ENCODE peak calls at places on chromosomes 16 and 17, in seven cellular contexts. One of them, this sample, is unnamed.

GRCh38 chr16:84044108-84044488 is 1.5 kb upstream of the SLC38A8 start:
- DNase-seq in tibial artery: no peak
- DNase-seq in stimulated activated CD8-positive, alpha-beta memory T cell treated with anti-CD3 and anti-CD28 coated beads, Interleukin-7, amount 100 ng/mL, for 24 hours: no peak
- DNase-seq in cardiac muscle cell: peak
- DNase-seq in stimulated activated CD4-positive, alpha-beta T cell treated with anti-CD3 and anti-CD28 coated beads, TNF-alpha, amount 100 ng/mL, for 48 hours: no peak
- DNase-seq in GF-D8: no peak
- DNase-seq in activated CD8-positive, alpha-beta T cell treated with anti-CD3 and anti-CD28 coated beads, Interleukin-2, amount 10 ng/mL, durations not matched to agents 7 days and 5 days: no peak
- DNase-seq in this sample: peak

GRCh38 chr17:50359005-50359699 is 13.2 kb downstream of the XYLT2 start:
- DNase-seq in tibial artery: no peak
- DNase-seq in activated CD8-positive, alpha-beta T cell treated with anti-CD3 and anti-CD28 coated beads, Interleukin-2, amount 10 ng/mL, durations not matched to agents 7 days and 5 days: no peak
- DNase-seq in cardiac muscle cell: no peak
- DNase-seq in GF-D8: no peak
- DNase-seq in stimulated activated CD8-positive, alpha-beta memory T cell treated with anti-CD3 and anti-CD28 coated beads, Interleukin-7, amount 100 ng/mL, for 24 hours: no peak
- DNase-seq in stimulated activated CD4-positive, alpha-beta T cell treated with anti-CD3 and anti-CD28 coated beads, TNF-alpha, amount 100 ng/mL, for 48 hours: no peak
- DNase-seq in this sample: no peak

GRCh38 chr17:60036796-60037677 is 41.7 kb downstream of the HEATR6 start:
- DNase-seq in activated CD8-positive, alpha-beta T cell treated with anti-CD3 and anti-CD28 coated beads, Interleukin-2, amount 10 ng/mL, durations not matched to agents 7 days and 5 days: peak
- DNase-seq in stimulated activated CD4-positive, alpha-beta T cell treated with anti-CD3 and anti-CD28 coated beads, TNF-alpha, amount 100 ng/mL, for 48 hours: peak
- DNase-seq in stimulated activated CD8-positive, alpha-beta memory T cell treated with anti-CD3 and anti-CD28 coated beads, Interleukin-7, amount 100 ng/mL, for 24 hours: peak
- DNase-seq in tibial artery: peak
- DNase-seq in cardiac muscle cell: peak
- DNase-seq in GF-D8: peak
- DNase-seq in this sample: peak

GRCh38 chr16:1414532-1415265 is at the start of gene UNKL:
- DNase-seq in GF-D8: no peak
- DNase-seq in activated CD8-positive, alpha-beta T cell treated with anti-CD3 and anti-CD28 coated beads, Interleukin-2, amount 10 ng/mL, durations not matched to agents 7 days and 5 days: peak
- DNase-seq in stimulated activated CD8-positive, alpha-beta memory T cell treated with anti-CD3 and anti-CD28 coated beads, Interleukin-7, amount 100 ng/mL, for 24 hours: peak
- DNase-seq in stimulated activated CD4-positive, alpha-beta T cell treated with anti-CD3 and anti-CD28 coated beads, TNF-alpha, amount 100 ng/mL, for 48 hours: peak
- DNase-seq in cardiac muscle cell: peak
- DNase-seq in tibial artery: peak
- DNase-seq in this sample: peak

GRCh38 chr16:15966420-15967222 is 17.2 kb downstream of the ABCC1 start:
- DNase-seq in tibial artery: no peak
- DNase-seq in cardiac muscle cell: peak
- DNase-seq in GF-D8: no peak
- DNase-seq in stimulated activated CD4-positive, alpha-beta T cell treated with anti-CD3 and anti-CD28 coated beads, TNF-alpha, amount 100 ng/mL, for 48 hours: no peak
- DNase-seq in activated CD8-positive, alpha-beta T cell treated with anti-CD3 and anti-CD28 coated beads, Interleukin-2, amount 10 ng/mL, durations not matched to agents 7 days and 5 days: no peak
- DNase-seq in stimulated activated CD8-positive, alpha-beta memory T cell treated with anti-CD3 and anti-CD28 coated beads, Interleukin-7, amount 100 ng/mL, for 24 hours: no peak
- DNase-seq in this sample: no peak

GRCh38 chr17:61817452-61817851 is 45.9 kb downstream of the BRIP1 start:
- DNase-seq in stimulated activated CD4-positive, alpha-beta T cell treated with anti-CD3 and anti-CD28 coated beads, TNF-alpha, amount 100 ng/mL, for 48 hours: no peak
- DNase-seq in stimulated activated CD8-positive, alpha-beta memory T cell treated with anti-CD3 and anti-CD28 coated beads, Interleukin-7, amount 100 ng/mL, for 24 hours: no peak
- DNase-seq in tibial artery: no peak
- DNase-seq in activated CD8-positive, alpha-beta T cell treated with anti-CD3 and anti-CD28 coated beads, Interleukin-2, amount 10 ng/mL, durations not matched to agents 7 days and 5 days: no peak
- DNase-seq in cardiac muscle cell: no peak
- DNase-seq in GF-D8: no peak
- DNase-seq in this sample: no peak

GRCh38 chr17:45825792-45826191 is 18.9 kb upstream of the SPPL2C start:
- DNase-seq in GF-D8: no peak
- DNase-seq in tibial artery: no peak
- DNase-seq in stimulated activated CD4-positive, alpha-beta T cell treated with anti-CD3 and anti-CD28 coated beads, TNF-alpha, amount 100 ng/mL, for 48 hours: no peak
- DNase-seq in activated CD8-positive, alpha-beta T cell treated with anti-CD3 and anti-CD28 coated beads, Interleukin-2, amount 10 ng/mL, durations not matched to agents 7 days and 5 days: no peak
- DNase-seq in stimulated activated CD8-positive, alpha-beta memory T cell treated with anti-CD3 and anti-CD28 coated beads, Interleukin-7, amount 100 ng/mL, for 24 hours: no peak
- DNase-seq in cardiac muscle cell: no peak
- DNase-seq in this sample: no peak

GRCh38 chr17:38732376-38733314 is 2.5 kb downstream of the CISD3 start:
- DNase-seq in stimulated activated CD4-positive, alpha-beta T cell treated with anti-CD3 and anti-CD28 coated beads, TNF-alpha, amount 100 ng/mL, for 48 hours: no peak
- DNase-seq in cardiac muscle cell: no peak
- DNase-seq in tibial artery: no peak
- DNase-seq in GF-D8: no peak
- DNase-seq in activated CD8-positive, alpha-beta T cell treated with anti-CD3 and anti-CD28 coated beads, Interleukin-2, amount 10 ng/mL, durations not matched to agents 7 days and 5 days: no peak
- DNase-seq in stimulated activated CD8-positive, alpha-beta memory T cell treated with anti-CD3 and anti-CD28 coated beads, Interleukin-7, amount 100 ng/mL, for 24 hours: no peak
- DNase-seq in this sample: no peak

GRCh38 chr17:1315891-1316403 is 36.5 kb downstream of the TRARG1 start:
- DNase-seq in stimulated activated CD4-positive, alpha-beta T cell treated with anti-CD3 and anti-CD28 coated beads, TNF-alpha, amount 100 ng/mL, for 48 hours: no peak
- DNase-seq in cardiac muscle cell: no peak
- DNase-seq in activated CD8-positive, alpha-beta T cell treated with anti-CD3 and anti-CD28 coated beads, Interleukin-2, amount 10 ng/mL, durations not matched to agents 7 days and 5 days: no peak
- DNase-seq in stimulated activated CD8-positive, alpha-beta memory T cell treated with anti-CD3 and anti-CD28 coated beads, Interleukin-7, amount 100 ng/mL, for 24 hours: no peak
- DNase-seq in GF-D8: no peak
- DNase-seq in tibial artery: peak
- DNase-seq in this sample: no peak

GRCh38 chr17:58277726-58278595 is 2.8 kb downstream of the MPO start:
- DNase-seq in stimulated activated CD8-positive, alpha-beta memory T cell treated with anti-CD3 and anti-CD28 coated beads, Interleukin-7, amount 100 ng/mL, for 24 hours: no peak
- DNase-seq in tibial artery: no peak
- DNase-seq in stimulated activated CD4-positive, alpha-beta T cell treated with anti-CD3 and anti-CD28 coated beads, TNF-alpha, amount 100 ng/mL, for 48 hours: no peak
- DNase-seq in activated CD8-positive, alpha-beta T cell treated with anti-CD3 and anti-CD28 coated beads, Interleukin-2, amount 10 ng/mL, durations not matched to agents 7 days and 5 days: no peak
- DNase-seq in GF-D8: no peak
- DNase-seq in cardiac muscle cell: no peak
- DNase-seq in this sample: no peak

GRCh38 chr17:28963212-28963611 is 11.9 kb upstream of the PHF12 start:
- DNase-seq in GF-D8: no peak
- DNase-seq in cardiac muscle cell: peak
- DNase-seq in stimulated activated CD4-positive, alpha-beta T cell treated with anti-CD3 and anti-CD28 coated beads, TNF-alpha, amount 100 ng/mL, for 48 hours: no peak
- DNase-seq in activated CD8-positive, alpha-beta T cell treated with anti-CD3 and anti-CD28 coated beads, Interleukin-2, amount 10 ng/mL, durations not matched to agents 7 days and 5 days: no peak
- DNase-seq in stimulated activated CD8-positive, alpha-beta memory T cell treated with anti-CD3 and anti-CD28 coated beads, Interleukin-7, amount 100 ng/mL, for 24 hours: no peak
- DNase-seq in tibial artery: no peak
- DNase-seq in this sample: no peak

GRCh38 chr17:81508639-81509047 is 4.0 kb downstream of the ACTG1 start:
- DNase-seq in cardiac muscle cell: peak
- DNase-seq in stimulated activated CD8-positive, alpha-beta memory T cell treated with anti-CD3 and anti-CD28 coated beads, Interleukin-7, amount 100 ng/mL, for 24 hours: no peak
- DNase-seq in tibial artery: no peak
- DNase-seq in stimulated activated CD4-positive, alpha-beta T cell treated with anti-CD3 and anti-CD28 coated beads, TNF-alpha, amount 100 ng/mL, for 48 hours: no peak
- DNase-seq in GF-D8: no peak
- DNase-seq in activated CD8-positive, alpha-beta T cell treated with anti-CD3 and anti-CD28 coated beads, Interleukin-2, amount 10 ng/mL, durations not matched to agents 7 days and 5 days: no peak
- DNase-seq in this sample: no peak

GRCh38 chr17:59846391-59847165 is 46.2 kb downstream of the TUBD1 start:
- DNase-seq in cardiac muscle cell: peak
- DNase-seq in stimulated activated CD4-positive, alpha-beta T cell treated with anti-CD3 and anti-CD28 coated beads, TNF-alpha, amount 100 ng/mL, for 48 hours: no peak
- DNase-seq in GF-D8: no peak
- DNase-seq in activated CD8-positive, alpha-beta T cell treated with anti-CD3 and anti-CD28 coated beads, Interleukin-2, amount 10 ng/mL, durations not matched to agents 7 days and 5 days: no peak
- DNase-seq in tibial artery: peak
- DNase-seq in stimulated activated CD8-positive, alpha-beta memory T cell treated with anti-CD3 and anti-CD28 coated beads, Interleukin-7, amount 100 ng/mL, for 24 hours: no peak
- DNase-seq in this sample: no peak

GRCh38 chr17:66584927-66585326 is 250.0 kb upstream of the CACNG5 start:
- DNase-seq in cardiac muscle cell: no peak
- DNase-seq in stimulated activated CD4-positive, alpha-beta T cell treated with anti-CD3 and anti-CD28 coated beads, TNF-alpha, amount 100 ng/mL, for 48 hours: no peak
- DNase-seq in GF-D8: no peak
- DNase-seq in tibial artery: no peak
- DNase-seq in activated CD8-positive, alpha-beta T cell treated with anti-CD3 and anti-CD28 coated beads, Interleukin-2, amount 10 ng/mL, durations not matched to agents 7 days and 5 days: no peak
- DNase-seq in stimulated activated CD8-positive, alpha-beta memory T cell treated with anti-CD3 and anti-CD28 coated beads, Interleukin-7, amount 100 ng/mL, for 24 hours: no peak
- DNase-seq in this sample: no peak

GRCh38 chr17:68498479-68499326 is 13.5 kb upstream of the PRKAR1A start:
- DNase-seq in stimulated activated CD4-positive, alpha-beta T cell treated with anti-CD3 and anti-CD28 coated beads, TNF-alpha, amount 100 ng/mL, for 48 hours: no peak
- DNase-seq in activated CD8-positive, alpha-beta T cell treated with anti-CD3 and anti-CD28 coated beads, Interleukin-2, amount 10 ng/mL, durations not matched to agents 7 days and 5 days: no peak
- DNase-seq in tibial artery: no peak
- DNase-seq in GF-D8: peak
- DNase-seq in cardiac muscle cell: peak
- DNase-seq in stimulated activated CD8-positive, alpha-beta memory T cell treated with anti-CD3 and anti-CD28 coated beads, Interleukin-7, amount 100 ng/mL, for 24 hours: no peak
- DNase-seq in this sample: no peak

GRCh38 chr16:84893849-84894599 is 74.2 kb downstream of the CRISPLD2 start:
- DNase-seq in stimulated activated CD8-positive, alpha-beta memory T cell treated with anti-CD3 and anti-CD28 coated beads, Interleukin-7, amount 100 ng/mL, for 24 hours: no peak
- DNase-seq in activated CD8-positive, alpha-beta T cell treated with anti-CD3 and anti-CD28 coated beads, Interleukin-2, amount 10 ng/mL, durations not matched to agents 7 days and 5 days: no peak
- DNase-seq in GF-D8: peak
- DNase-seq in tibial artery: no peak
- DNase-seq in stimulated activated CD4-positive, alpha-beta T cell treated with anti-CD3 and anti-CD28 coated beads, TNF-alpha, amount 100 ng/mL, for 48 hours: no peak
- DNase-seq in cardiac muscle cell: no peak
- DNase-seq in this sample: peak

GRCh38 chr17:67449885-67450755 is 73.0 kb downstream of the PITPNC1 start:
- DNase-seq in stimulated activated CD8-positive, alpha-beta memory T cell treated with anti-CD3 and anti-CD28 coated beads, Interleukin-7, amount 100 ng/mL, for 24 hours: no peak
- DNase-seq in stimulated activated CD4-positive, alpha-beta T cell treated with anti-CD3 and anti-CD28 coated beads, TNF-alpha, amount 100 ng/mL, for 48 hours: no peak
- DNase-seq in tibial artery: no peak
- DNase-seq in GF-D8: no peak
- DNase-seq in activated CD8-positive, alpha-beta T cell treated with anti-CD3 and anti-CD28 coated beads, Interleukin-2, amount 10 ng/mL, durations not matched to agents 7 days and 5 days: no peak
- DNase-seq in cardiac muscle cell: no peak
- DNase-seq in this sample: no peak

GRCh38 chr17:5467416-5467815 is 1.4 kb downstream of the DHX33 start:
- DNase-seq in stimulated activated CD4-positive, alpha-beta T cell treated with anti-CD3 and anti-CD28 coated beads, TNF-alpha, amount 100 ng/mL, for 48 hours: no peak
- DNase-seq in stimulated activated CD8-positive, alpha-beta memory T cell treated with anti-CD3 and anti-CD28 coated beads, Interleukin-7, amount 100 ng/mL, for 24 hours: no peak
- DNase-seq in tibial artery: no peak
- DNase-seq in activated CD8-positive, alpha-beta T cell treated with anti-CD3 and anti-CD28 coated beads, Interleukin-2, amount 10 ng/mL, durations not matched to agents 7 days and 5 days: no peak
- DNase-seq in cardiac muscle cell: peak
- DNase-seq in GF-D8: no peak
- DNase-seq in this sample: no peak

GRCh38 chr16:79897444-79898146 is 297.1 kb upstream of the MAF start:
- DNase-seq in stimulated activated CD4-positive, alpha-beta T cell treated with anti-CD3 and anti-CD28 coated beads, TNF-alpha, amount 100 ng/mL, for 48 hours: no peak
- DNase-seq in GF-D8: no peak
- DNase-seq in stimulated activated CD8-positive, alpha-beta memory T cell treated with anti-CD3 and anti-CD28 coated beads, Interleukin-7, amount 100 ng/mL, for 24 hours: no peak
- DNase-seq in cardiac muscle cell: peak
- DNase-seq in tibial artery: no peak
- DNase-seq in activated CD8-positive, alpha-beta T cell treated with anti-CD3 and anti-CD28 coated beads, Interleukin-2, amount 10 ng/mL, durations not matched to agents 7 days and 5 days: no peak
- DNase-seq in this sample: peak

GRCh38 chr17:58376472-58376921 is 24.5 kb upstream of the SUPT4H1 start:
- DNase-seq in activated CD8-positive, alpha-beta T cell treated with anti-CD3 and anti-CD28 coated beads, Interleukin-2, amount 10 ng/mL, durations not matched to agents 7 days and 5 days: no peak
- DNase-seq in GF-D8: no peak
- DNase-seq in cardiac muscle cell: no peak
- DNase-seq in tibial artery: no peak
- DNase-seq in stimulated activated CD4-positive, alpha-beta T cell treated with anti-CD3 and anti-CD28 coated beads, TNF-alpha, amount 100 ng/mL, for 48 hours: no peak
- DNase-seq in stimulated activated CD8-positive, alpha-beta memory T cell treated with anti-CD3 and anti-CD28 coated beads, Interleukin-7, amount 100 ng/mL, for 24 hours: no peak
- DNase-seq in this sample: no peak

GRCh38 chr16:23859713-23860269 is 24.0 kb downstream of the PRKCB start:
- DNase-seq in stimulated activated CD8-positive, alpha-beta memory T cell treated with anti-CD3 and anti-CD28 coated beads, Interleukin-7, amount 100 ng/mL, for 24 hours: no peak
- DNase-seq in tibial artery: no peak
- DNase-seq in activated CD8-positive, alpha-beta T cell treated with anti-CD3 and anti-CD28 coated beads, Interleukin-2, amount 10 ng/mL, durations not matched to agents 7 days and 5 days: no peak
- DNase-seq in GF-D8: no peak
- DNase-seq in cardiac muscle cell: no peak
- DNase-seq in stimulated activated CD4-positive, alpha-beta T cell treated with anti-CD3 and anti-CD28 coated beads, TNF-alpha, amount 100 ng/mL, for 48 hours: no peak
- DNase-seq in this sample: no peak

GRCh38 chr17:72466199-72466598 is 345.4 kb downstream of the SOX9 start:
- DNase-seq in stimulated activated CD4-positive, alpha-beta T cell treated with anti-CD3 and anti-CD28 coated beads, TNF-alpha, amount 100 ng/mL, for 48 hours: no peak
- DNase-seq in stimulated activated CD8-positive, alpha-beta memory T cell treated with anti-CD3 and anti-CD28 coated beads, Interleukin-7, amount 100 ng/mL, for 24 hours: no peak
- DNase-seq in cardiac muscle cell: peak
- DNase-seq in GF-D8: no peak
- DNase-seq in activated CD8-positive, alpha-beta T cell treated with anti-CD3 and anti-CD28 coated beads, Interleukin-2, amount 10 ng/mL, durations not matched to agents 7 days and 5 days: no peak
- DNase-seq in tibial artery: no peak
- DNase-seq in this sample: no peak

GRCh38 chr17:28812980-28813377 is 29.6 kb downstream of the FAM222B start:
- DNase-seq in activated CD8-positive, alpha-beta T cell treated with anti-CD3 and anti-CD28 coated beads, Interleukin-2, amount 10 ng/mL, durations not matched to agents 7 days and 5 days: no peak
- DNase-seq in cardiac muscle cell: no peak
- DNase-seq in tibial artery: no peak
- DNase-seq in GF-D8: no peak
- DNase-seq in stimulated activated CD8-positive, alpha-beta memory T cell treated with anti-CD3 and anti-CD28 coated beads, Interleukin-7, amount 100 ng/mL, for 24 hours: no peak
- DNase-seq in stimulated activated CD4-positive, alpha-beta T cell treated with anti-CD3 and anti-CD28 coated beads, TNF-alpha, amount 100 ng/mL, for 48 hours: no peak
- DNase-seq in this sample: no peak

GRCh38 chr17:19002805-19003542 is 1.6 kb downstream of the FAM83G start:
- DNase-seq in GF-D8: no peak
- DNase-seq in stimulated activated CD8-positive, alpha-beta memory T cell treated with anti-CD3 and anti-CD28 coated beads, Interleukin-7, amount 100 ng/mL, for 24 hours: no peak
- DNase-seq in stimulated activated CD4-positive, alpha-beta T cell treated with anti-CD3 and anti-CD28 coated beads, TNF-alpha, amount 100 ng/mL, for 48 hours: no peak
- DNase-seq in cardiac muscle cell: peak
- DNase-seq in activated CD8-positive, alpha-beta T cell treated with anti-CD3 and anti-CD28 coated beads, Interleukin-2, amount 10 ng/mL, durations not matched to agents 7 days and 5 days: no peak
- DNase-seq in tibial artery: no peak
- DNase-seq in this sample: no peak

GRCh38 chr17:65183736-65184135 is 46.6 kb downstream of the RGS9 start:
- DNase-seq in stimulated activated CD4-positive, alpha-beta T cell treated with anti-CD3 and anti-CD28 coated beads, TNF-alpha, amount 100 ng/mL, for 48 hours: no peak
- DNase-seq in stimulated activated CD8-positive, alpha-beta memory T cell treated with anti-CD3 and anti-CD28 coated beads, Interleukin-7, amount 100 ng/mL, for 24 hours: no peak
- DNase-seq in tibial artery: no peak
- DNase-seq in cardiac muscle cell: peak
- DNase-seq in activated CD8-positive, alpha-beta T cell treated with anti-CD3 and anti-CD28 coated beads, Interleukin-2, amount 10 ng/mL, durations not matched to agents 7 days and 5 days: no peak
- DNase-seq in GF-D8: no peak
- DNase-seq in this sample: no peak

GRCh38 chr17:35214192-35214591 is 20.0 kb upstream of the SLC35G3 start:
- DNase-seq in activated CD8-positive, alpha-beta T cell treated with anti-CD3 and anti-CD28 coated beads, Interleukin-2, amount 10 ng/mL, durations not matched to agents 7 days and 5 days: peak
- DNase-seq in stimulated activated CD4-positive, alpha-beta T cell treated with anti-CD3 and anti-CD28 coated beads, TNF-alpha, amount 100 ng/mL, for 48 hours: no peak
- DNase-seq in tibial artery: no peak
- DNase-seq in stimulated activated CD8-positive, alpha-beta memory T cell treated with anti-CD3 and anti-CD28 coated beads, Interleukin-7, amount 100 ng/mL, for 24 hours: no peak
- DNase-seq in GF-D8: no peak
- DNase-seq in cardiac muscle cell: no peak
- DNase-seq in this sample: no peak

GRCh38 chr17:48576479-48577309 is 1.5 kb downstream of the HOXB4 start:
- DNase-seq in tibial artery: no peak
- DNase-seq in cardiac muscle cell: peak
- DNase-seq in activated CD8-positive, alpha-beta T cell treated with anti-CD3 and anti-CD28 coated beads, Interleukin-2, amount 10 ng/mL, durations not matched to agents 7 days and 5 days: no peak
- DNase-seq in stimulated activated CD8-positive, alpha-beta memory T cell treated with anti-CD3 and anti-CD28 coated beads, Interleukin-7, amount 100 ng/mL, for 24 hours: no peak
- DNase-seq in GF-D8: no peak
- DNase-seq in stimulated activated CD4-positive, alpha-beta T cell treated with anti-CD3 and anti-CD28 coated beads, TNF-alpha, amount 100 ng/mL, for 48 hours: no peak
- DNase-seq in this sample: no peak

GRCh38 chr17:31752570-31752969 is 106.5 kb downstream of the COPRS start:
- DNase-seq in activated CD8-positive, alpha-beta T cell treated with anti-CD3 and anti-CD28 coated beads, Interleukin-2, amount 10 ng/mL, durations not matched to agents 7 days and 5 days: no peak
- DNase-seq in tibial artery: no peak
- DNase-seq in stimulated activated CD4-positive, alpha-beta T cell treated with anti-CD3 and anti-CD28 coated beads, TNF-alpha, amount 100 ng/mL, for 48 hours: no peak
- DNase-seq in stimulated activated CD8-positive, alpha-beta memory T cell treated with anti-CD3 and anti-CD28 coated beads, Interleukin-7, amount 100 ng/mL, for 24 hours: no peak
- DNase-seq in cardiac muscle cell: no peak
- DNase-seq in GF-D8: no peak
- DNase-seq in this sample: no peak

GRCh38 chr16:84840687-84841627 is 21.2 kb downstream of the CRISPLD2 start:
- DNase-seq in tibial artery: no peak
- DNase-seq in stimulated activated CD4-positive, alpha-beta T cell treated with anti-CD3 and anti-CD28 coated beads, TNF-alpha, amount 100 ng/mL, for 48 hours: no peak
- DNase-seq in activated CD8-positive, alpha-beta T cell treated with anti-CD3 and anti-CD28 coated beads, Interleukin-2, amount 10 ng/mL, durations not matched to agents 7 days and 5 days: no peak
- DNase-seq in GF-D8: no peak
- DNase-seq in cardiac muscle cell: no peak
- DNase-seq in stimulated activated CD8-positive, alpha-beta memory T cell treated with anti-CD3 and anti-CD28 coated beads, Interleukin-7, amount 100 ng/mL, for 24 hours: no peak
- DNase-seq in this sample: no peak

GRCh38 chr17:60534010-60534555 is 8.0 kb upstream of the APPBP2 start:
- DNase-seq in tibial artery: no peak
- DNase-seq in stimulated activated CD4-positive, alpha-beta T cell treated with anti-CD3 and anti-CD28 coated beads, TNF-alpha, amount 100 ng/mL, for 48 hours: no peak
- DNase-seq in stimulated activated CD8-positive, alpha-beta memory T cell treated with anti-CD3 and anti-CD28 coated beads, Interleukin-7, amount 100 ng/mL, for 24 hours: no peak
- DNase-seq in GF-D8: no peak
- DNase-seq in activated CD8-positive, alpha-beta T cell treated with anti-CD3 and anti-CD28 coated beads, Interleukin-2, amount 10 ng/mL, durations not matched to agents 7 days and 5 days: no peak
- DNase-seq in cardiac muscle cell: no peak
- DNase-seq in this sample: no peak

GRCh38 chr16:87293990-87294389 is 23.2 kb downstream of the C16orf95 start:
- DNase-seq in activated CD8-positive, alpha-beta T cell treated with anti-CD3 and anti-CD28 coated beads, Interleukin-2, amount 10 ng/mL, durations not matched to agents 7 days and 5 days: no peak
- DNase-seq in cardiac muscle cell: no peak
- DNase-seq in GF-D8: no peak
- DNase-seq in stimulated activated CD4-positive, alpha-beta T cell treated with anti-CD3 and anti-CD28 coated beads, TNF-alpha, amount 100 ng/mL, for 48 hours: no peak
- DNase-seq in tibial artery: no peak
- DNase-seq in stimulated activated CD8-positive, alpha-beta memory T cell treated with anti-CD3 and anti-CD28 coated beads, Interleukin-7, amount 100 ng/mL, for 24 hours: no peak
- DNase-seq in this sample: no peak

GRCh38 chr16:15876503-15876902 is 11.9 kb downstream of the CEP20 start:
- DNase-seq in stimulated activated CD4-positive, alpha-beta T cell treated with anti-CD3 and anti-CD28 coated beads, TNF-alpha, amount 100 ng/mL, for 48 hours: no peak
- DNase-seq in tibial artery: no peak
- DNase-seq in cardiac muscle cell: no peak
- DNase-seq in GF-D8: no peak
- DNase-seq in stimulated activated CD8-positive, alpha-beta memory T cell treated with anti-CD3 and anti-CD28 coated beads, Interleukin-7, amount 100 ng/mL, for 24 hours: no peak
- DNase-seq in activated CD8-positive, alpha-beta T cell treated with anti-CD3 and anti-CD28 coated beads, Interleukin-2, amount 10 ng/mL, durations not matched to agents 7 days and 5 days: no peak
- DNase-seq in this sample: no peak

GRCh38 chr16:8686031-8686621 is 11.7 kb downstream of the ABAT start:
- DNase-seq in stimulated activated CD4-positive, alpha-beta T cell treated with anti-CD3 and anti-CD28 coated beads, TNF-alpha, amount 100 ng/mL, for 48 hours: no peak
- DNase-seq in activated CD8-positive, alpha-beta T cell treated with anti-CD3 and anti-CD28 coated beads, Interleukin-2, amount 10 ng/mL, durations not matched to agents 7 days and 5 days: no peak
- DNase-seq in tibial artery: no peak
- DNase-seq in stimulated activated CD8-positive, alpha-beta memory T cell treated with anti-CD3 and anti-CD28 coated beads, Interleukin-7, amount 100 ng/mL, for 24 hours: no peak
- DNase-seq in GF-D8: no peak
- DNase-seq in cardiac muscle cell: no peak
- DNase-seq in this sample: no peak

GRCh38 chr16:69924777-69925191 is 26.4 kb upstream of the CLEC18A start:
- DNase-seq in activated CD8-positive, alpha-beta T cell treated with anti-CD3 and anti-CD28 coated beads, Interleukin-2, amount 10 ng/mL, durations not matched to agents 7 days and 5 days: no peak
- DNase-seq in GF-D8: no peak
- DNase-seq in stimulated activated CD4-positive, alpha-beta T cell treated with anti-CD3 and anti-CD28 coated beads, TNF-alpha, amount 100 ng/mL, for 48 hours: no peak
- DNase-seq in stimulated activated CD8-positive, alpha-beta memory T cell treated with anti-CD3 and anti-CD28 coated beads, Interleukin-7, amount 100 ng/mL, for 24 hours: no peak
- DNase-seq in tibial artery: peak
- DNase-seq in cardiac muscle cell: peak
- DNase-seq in this sample: no peak

GRCh38 chr16:14007460-14007859 is 63.7 kb upstream of the MRTFB start:
- DNase-seq in stimulated activated CD4-positive, alpha-beta T cell treated with anti-CD3 and anti-CD28 coated beads, TNF-alpha, amount 100 ng/mL, for 48 hours: no peak
- DNase-seq in stimulated activated CD8-positive, alpha-beta memory T cell treated with anti-CD3 and anti-CD28 coated beads, Interleukin-7, amount 100 ng/mL, for 24 hours: no peak
- DNase-seq in GF-D8: no peak
- DNase-seq in activated CD8-positive, alpha-beta T cell treated with anti-CD3 and anti-CD28 coated beads, Interleukin-2, amount 10 ng/mL, durations not matched to agents 7 days and 5 days: no peak
- DNase-seq in cardiac muscle cell: peak
- DNase-seq in tibial artery: no peak
- DNase-seq in this sample: no peak

GRCh38 chr16:14111713-14112538 is 40.8 kb downstream of the MRTFB start:
- DNase-seq in activated CD8-positive, alpha-beta T cell treated with anti-CD3 and anti-CD28 coated beads, Interleukin-2, amount 10 ng/mL, durations not matched to agents 7 days and 5 days: no peak
- DNase-seq in cardiac muscle cell: peak
- DNase-seq in tibial artery: peak
- DNase-seq in GF-D8: no peak
- DNase-seq in stimulated activated CD4-positive, alpha-beta T cell treated with anti-CD3 and anti-CD28 coated beads, TNF-alpha, amount 100 ng/mL, for 48 hours: no peak
- DNase-seq in stimulated activated CD8-positive, alpha-beta memory T cell treated with anti-CD3 and anti-CD28 coated beads, Interleukin-7, amount 100 ng/mL, for 24 hours: no peak
- DNase-seq in this sample: no peak

GRCh38 chr17:61227866-61228265 is 171.8 kb upstream of the TBX2 start:
- DNase-seq in GF-D8: no peak
- DNase-seq in tibial artery: no peak
- DNase-seq in stimulated activated CD4-positive, alpha-beta T cell treated with anti-CD3 and anti-CD28 coated beads, TNF-alpha, amount 100 ng/mL, for 48 hours: no peak
- DNase-seq in stimulated activated CD8-positive, alpha-beta memory T cell treated with anti-CD3 and anti-CD28 coated beads, Interleukin-7, amount 100 ng/mL, for 24 hours: no peak
- DNase-seq in activated CD8-positive, alpha-beta T cell treated with anti-CD3 and anti-CD28 coated beads, Interleukin-2, amount 10 ng/mL, durations not matched to agents 7 days and 5 days: no peak
- DNase-seq in cardiac muscle cell: no peak
- DNase-seq in this sample: no peak

GRCh38 chr17:82949984-82950383 is 110.2 kb upstream of the ZNF750 start:
- DNase-seq in stimulated activated CD4-positive, alpha-beta T cell treated with anti-CD3 and anti-CD28 coated beads, TNF-alpha, amount 100 ng/mL, for 48 hours: no peak
- DNase-seq in tibial artery: peak
- DNase-seq in GF-D8: no peak
- DNase-seq in stimulated activated CD8-positive, alpha-beta memory T cell treated with anti-CD3 and anti-CD28 coated beads, Interleukin-7, amount 100 ng/mL, for 24 hours: no peak
- DNase-seq in activated CD8-positive, alpha-beta T cell treated with anti-CD3 and anti-CD28 coated beads, Interleukin-2, amount 10 ng/mL, durations not matched to agents 7 days and 5 days: no peak
- DNase-seq in cardiac muscle cell: no peak
- DNase-seq in this sample: no peak

This sample was measured in HuH-7.